ENCODE peak calls at places on chromosomes 11 and 22, in five cellular contexts. P, B, Z, X and G are unnamed samples. For H3K27me3, the result is how much of the 10 kb centered on the place peaks cover.

GRCh38 chr22:45882881-45883810 is 93.8 kb downstream of the WNT7B start:
- DNase-seq in X (peak), Z (no peak), P (no peak), B (no peak), G (no peak)

GRCh38 chr11:130533113-130533803 is 84.8 kb downstream of the ADAMTS15 start:
- DNase-seq in B (no peak), P (no peak), Z (no peak), X (no peak), G (no peak)

GRCh38 chr11:16912607-16913006 is 101.6 kb downstream of the PLEKHA7 start:
- DNase-seq in X (no peak), B (no peak), Z (no peak), P (no peak), G (no peak)

GRCh38 chr11:119258180-119258579 is 52.0 kb downstream of the CBL start:
- DNase-seq in X (no peak), B (no peak), Z (no peak), P (no peak), G (no peak)

GRCh38 chr22:25930083-25930482 is 188.1 kb downstream of the MYO18B start:
- DNase-seq in X (no peak), Z (no peak), P (no peak), B (no peak), G (no peak)

GRCh38 chr22:18962308-18962635 is 26.2 kb upstream of the PRODH start:
- DNase-seq in B (no peak), P (no peak), X (no peak), Z (no peak), G (no peak)

GRCh38 chr11:96162816-96163499 is 180.0 kb downstream of the MAML2 start:
- DNase-seq in B (no peak), Z (no peak), P (no peak), X (no peak), G (no peak)

GRCh38 chr22:35152316-35152715 is 86.4 kb downstream of the ISX start:
- DNase-seq in B (no peak), X (no peak), P (no peak), Z (no peak), G (no peak)

GRCh38 chr11:128911701-128912100 is 20.5 kb downstream of the KCNJ5 start:
- DNase-seq in Z (no peak), B (no peak), P (no peak), X (no peak), G (no peak)

GRCh38 chr11:120807414-120808150 is 216.3 kb upstream of the TBCEL start:
- DNase-seq in P (no peak), X (no peak), B (no peak), Z (no peak), G (no peak)

GRCh38 chr11:121152764-121153163 is 51.7 kb downstream of the TECTA start:
- DNase-seq in B (no peak), X (no peak), P (no peak), Z (no peak), G (no peak)

GRCh38 chr22:17910561-17911311 is 113.6 kb downstream of the MICAL3 start:
- DNase-seq in B (no peak), P (peak), X (peak), Z (peak), G (no peak)

GRCh38 chr22:38079804-38080203 is 4.2 kb downstream of the SLC16A8 start:
- DNase-seq in Z (no peak), B (no peak), P (no peak), X (peak), G (no peak)

GRCh38 chr22:38107692-38108515 is 2.6 kb downstream of the BAIAP2L2 start:
- DNase-seq in B (no peak), Z (no peak), P (no peak), X (peak), G (no peak)

GRCh38 chr11:17475666-17476316 is 854 bp downstream of the ABCC8 start:
- DNase-seq in P (no peak), X (no peak), Z (peak), B (no peak), G (no peak)

GRCh38 chr11:22461626-22462025 is 123.4 kb downstream of the SLC17A6 start:
- DNase-seq in Z (no peak), P (no peak), X (no peak), B (no peak), G (no peak)

GRCh38 chr22:27627444-27627833 is 174.1 kb downstream of the MN1 start:
- DNase-seq in X (no peak), B (no peak), P (no peak), Z (no peak), G (no peak)

GRCh38 chr11:2444301-2445106 is at the start of the genes KCNQ1 and TRPM5:
- DNase-seq in X (peak), P (peak), Z (peak), B (peak), G (no peak)

GRCh38 chr22:37331811-37332536 is 49.7 kb downstream of the CYTH4 start:
- DNase-seq in X (no peak), Z (no peak), P (no peak), B (no peak), G (no peak)

GRCh38 chr11:108199446-108200321 is 22.8 kb downstream of the NPAT start:
- DNase-seq in X (no peak), B (no peak), Z (no peak), P (no peak), G (no peak)

GRCh38 chr11:60348116-60348515 is 21.1 kb downstream of the MS4A6E start:
- DNase-seq in X (no peak), Z (no peak), B (no peak), P (no peak), G (no peak)

GRCh38 chr11:58796333-58797049 is 48.0 kb downstream of the GLYATL2 start:
- DNase-seq in X (no peak), B (no peak), Z (no peak), P (no peak), G (no peak)

GRCh38 chr22:23386245-23386631 is 193.9 kb downstream of the IGLL1 start:
- DNase-seq in B (no peak), Z (no peak), P (no peak), X (peak), G (no peak)

GRCh38 chr11:65793144-65793581 is 6.3 kb downstream of the OVOL1 start:
- DNase-seq in P (no peak), B (no peak), X (no peak), Z (no peak), G (no peak)

GRCh38 chr11:88421530-88421929 is 84.0 kb upstream of the CTSC start:
- DNase-seq in P (no peak), B (no peak), Z (peak), X (no peak), G (no peak)

GRCh38 chr11:57248780-57249383 is 11.8 kb upstream of the APLNR start:
- DNase-seq in Z (peak), B (no peak), P (peak), X (peak), G (no peak)

GRCh38 chr11:821513-822371 is 3.0 kb downstream of the PNPLA2 start:
- DNase-seq in P (no peak), B (no peak), X (no peak), Z (no peak), G (no peak)

GRCh38 chr11:31711137-31711536 is 100.0 kb downstream of the PAX6 start:
- DNase-seq in Z (no peak), P (no peak), X (no peak), B (no peak), G (no peak)

GRCh38 chr22:20181194-20181931 is 30.5 kb upstream of the CCDC188 start:
- DNase-seq in P (no peak), Z (no peak), B (no peak), X (no peak), G (no peak)

GRCh38 chr11:8442301-8442700 is 151.7 kb downstream of the STK33 start:
- DNase-seq in Z (peak), B (no peak), P (no peak), X (no peak), G (no peak)

GRCh38 chr11:38593649-38594048 is 1995.6 kb upstream of the RAG2 start:
- DNase-seq in P (no peak), X (no peak), Z (no peak), B (no peak), G (no peak)

GRCh38 chr11:86743223-86744118 is 56.9 kb upstream of the PRSS23 start:
- DNase-seq in Z (no peak), B (no peak), P (no peak), X (peak), G (no peak)

GRCh38 chr11:69002101-69002742 is 10.8 kb downstream of the MRGPRF start:
- DNase-seq in B (no peak), X (peak), Z (no peak), P (no peak), G (no peak)
- H3K27ac ChIP-seq in B (no peak), X (peak), Z (no peak), P (peak), G (peak)

DNA sequence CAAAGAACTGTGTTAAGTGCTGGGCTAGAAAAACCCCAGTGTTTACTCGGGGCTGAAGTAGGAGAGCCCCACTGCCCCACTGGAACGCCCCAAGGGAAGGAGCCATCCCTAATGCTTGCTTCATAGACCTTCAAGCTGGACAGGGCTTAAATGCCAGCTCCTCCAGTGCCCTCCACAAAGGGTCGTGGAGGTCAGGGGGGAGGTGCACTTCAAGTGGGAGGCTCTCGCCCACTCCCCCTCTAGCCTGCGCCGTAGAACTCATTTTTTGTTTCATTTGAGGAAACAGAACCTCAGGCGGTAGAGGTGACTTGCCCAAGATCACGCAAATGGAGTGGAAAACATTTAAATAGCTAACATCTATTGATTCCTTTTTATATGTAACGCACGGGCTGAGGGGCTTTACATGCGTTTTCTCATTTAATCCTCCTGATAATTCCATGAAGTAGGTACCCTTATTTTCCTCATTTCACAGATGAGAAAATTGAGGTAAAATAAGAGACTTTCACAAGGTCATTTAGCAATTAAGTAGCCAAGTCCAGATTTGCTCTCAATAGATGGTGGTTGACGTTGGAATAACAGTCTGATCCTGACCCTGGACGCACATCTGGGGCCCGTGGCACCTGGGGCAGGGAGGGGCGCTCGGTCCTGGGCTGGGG is 525 bp upstream of the ZDHHC13 start:
- DNase-seq in P (peak), X (no peak), Z (peak), B (no peak), G (no peak)
- H3K4me3 ChIP-seq in P (peak), X (peak), Z (peak), B (peak), G (peak)

GRCh38 chr11:126999366-126999765 is 1.2 kb downstream of the KIRREL3 start:
- DNase-seq in B (no peak), P (no peak), Z (no peak), X (no peak), G (no peak)

GRCh38 chr11:126995989-126996388 is 4.6 kb downstream of the KIRREL3 start:
- DNase-seq in Z (no peak), X (no peak), B (no peak), P (no peak), G (no peak)

GRCh38 chr11:126997196-126997595 is 3.4 kb downstream of the KIRREL3 start:
- DNase-seq in B (no peak), P (no peak), Z (no peak), X (no peak), G (no peak)

GRCh38 chr11:127000291-127000968 is at the start of gene KIRREL3:
- DNase-seq in X (no peak), P (no peak), B (no peak), Z (peak), G (no peak)

DNA sequence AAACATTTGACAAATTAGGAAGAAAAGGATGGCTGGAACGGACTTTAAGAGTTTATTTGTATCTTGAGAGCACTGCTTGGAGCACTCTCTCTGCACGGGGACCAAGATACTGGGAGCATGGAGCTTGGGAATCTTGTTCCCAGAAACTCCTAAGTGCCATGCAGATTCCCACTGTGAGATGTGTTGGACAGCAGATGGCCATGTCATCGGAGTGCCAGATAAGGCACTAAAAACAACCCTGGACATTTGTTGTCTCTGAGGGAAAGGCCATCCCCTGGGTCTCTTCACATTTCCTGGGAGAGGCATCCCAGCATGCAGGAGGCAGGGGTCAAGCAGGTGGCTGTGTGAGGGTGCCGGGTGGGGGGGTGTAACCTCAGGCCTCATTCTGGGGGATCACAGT is 2.9 kb downstream of the KIRREL3 start:
- DNase-seq in Z (no peak), X (no peak), B (no peak), P (no peak), G (no peak)
- H3K27me3 ChIP-seq in Z (half or more), X (under half), B (under half), P (half or more), G (under half)

GRCh38 chr11:100632970-100633452 is 54.1 kb upstream of the ARHGAP42 start:
- DNase-seq in X (peak), Z (no peak), P (peak), B (no peak), G (no peak)
- H3K27ac ChIP-seq in X (no peak), Z (no peak), P (peak), B (no peak), G (no peak)

DNA sequence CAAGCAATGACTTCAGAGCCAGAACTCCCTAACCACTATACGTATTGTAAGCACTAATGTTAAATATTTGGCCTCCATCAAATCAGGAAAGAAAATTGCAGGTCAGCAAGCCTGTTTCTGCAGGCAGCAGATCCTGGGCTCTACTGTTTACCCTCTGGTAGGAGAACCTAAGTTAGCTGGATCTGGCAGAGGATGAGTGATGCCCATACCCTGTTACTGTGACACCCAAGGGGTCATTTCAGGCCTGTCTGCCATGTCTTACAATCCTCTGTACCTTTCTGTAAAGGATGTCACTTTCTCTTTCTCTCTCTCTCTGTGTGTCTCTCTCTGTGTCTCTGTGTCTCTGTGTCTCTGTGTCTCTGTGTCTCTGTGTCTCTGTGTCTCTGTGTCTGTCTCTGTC is 106.9 kb downstream of the CSNK2A3 start:
- DNase-seq in X (no peak), B (no peak), Z (no peak), P (no peak), G (no peak)
- H3K4me3 ChIP-seq in X (no peak), B (no peak), Z (no peak), P (no peak), G (no peak)

GRCh38 chr11:11010624-11011127 is 152.8 kb upstream of the ZBED5 start:
- DNase-seq in B (no peak), Z (peak), P (peak), X (peak), G (no peak)

GRCh38 chr11:11016123-11016522 is 158.3 kb upstream of the ZBED5 start:
- DNase-seq in B (no peak), X (no peak), P (no peak), Z (no peak), G (no peak)

GRCh38 chr11:11016943-11017342 is 159.1 kb upstream of the ZBED5 start:
- DNase-seq in P (no peak), Z (no peak), B (no peak), X (no peak), G (no peak)

GRCh38 chr11:11011617-11012016 is 153.8 kb upstream of the ZBED5 start:
- DNase-seq in X (no peak), B (no peak), P (no peak), Z (no peak), G (no peak)
- H3K27me3 ChIP-seq in X (under half), B (under half), P (under half), Z (under half), G (under half)

DNA sequence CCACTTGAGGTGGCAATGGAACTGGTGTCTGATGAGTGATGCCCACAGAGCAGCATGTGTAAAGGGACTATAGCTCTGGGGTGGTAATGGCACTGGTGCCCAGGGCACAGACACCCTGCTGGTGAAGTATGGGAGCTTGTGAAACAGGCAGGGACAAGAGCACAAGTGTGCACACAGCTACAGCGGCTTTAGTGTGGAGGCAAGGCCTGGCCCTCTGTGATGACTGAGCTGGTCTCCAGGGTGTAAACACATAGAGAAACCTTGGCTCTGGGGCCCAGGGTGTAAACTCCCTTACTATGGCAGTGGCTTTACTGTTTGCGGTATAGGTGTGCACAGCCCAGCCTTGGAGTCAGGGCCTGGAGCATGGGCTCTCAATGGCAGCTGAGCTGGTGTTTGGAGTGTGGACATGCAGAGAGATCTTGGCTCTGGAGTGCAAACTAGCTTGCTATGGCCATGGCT is 46.3 kb downstream of the BIRC2 start:
- DNase-seq in B (no peak), Z (no peak), P (no peak), X (no peak), G (no peak)
- H3K27ac ChIP-seq in B (no peak), Z (no peak), P (no peak), X (no peak), G (no peak)

DNA sequence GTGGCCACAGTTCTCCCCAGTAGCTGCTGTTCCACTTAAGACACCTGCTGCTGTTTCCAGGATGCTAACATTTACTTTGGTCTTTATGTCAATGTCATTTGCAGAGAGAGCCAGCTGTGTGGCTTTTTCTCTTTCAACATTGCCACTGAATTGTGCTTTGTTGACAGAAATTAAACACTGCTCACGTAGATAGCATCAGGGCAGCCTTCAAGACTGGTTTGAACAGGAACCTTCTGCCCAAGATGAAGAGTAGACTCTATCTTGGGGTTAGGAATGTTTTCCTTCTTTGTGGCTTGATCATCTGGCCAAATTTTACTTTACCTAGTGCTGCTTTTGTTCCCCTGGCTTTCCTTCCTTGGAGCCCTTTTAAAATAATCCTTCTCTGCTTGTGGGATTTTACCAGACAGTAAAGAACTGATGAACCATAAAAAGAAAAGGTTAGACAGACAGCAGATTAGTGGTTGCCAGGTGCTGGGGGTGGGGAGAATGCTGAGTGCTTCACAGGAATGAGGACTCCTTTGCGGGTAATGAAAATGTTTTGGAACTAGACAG is 22.6 kb upstream of the XBP1 start:
- DNase-seq in B (no peak), P (no peak), Z (peak), X (no peak), G (no peak)
- H3K4me3 ChIP-seq in B (no peak), P (no peak), Z (peak), X (no peak), G (no peak)

DNA sequence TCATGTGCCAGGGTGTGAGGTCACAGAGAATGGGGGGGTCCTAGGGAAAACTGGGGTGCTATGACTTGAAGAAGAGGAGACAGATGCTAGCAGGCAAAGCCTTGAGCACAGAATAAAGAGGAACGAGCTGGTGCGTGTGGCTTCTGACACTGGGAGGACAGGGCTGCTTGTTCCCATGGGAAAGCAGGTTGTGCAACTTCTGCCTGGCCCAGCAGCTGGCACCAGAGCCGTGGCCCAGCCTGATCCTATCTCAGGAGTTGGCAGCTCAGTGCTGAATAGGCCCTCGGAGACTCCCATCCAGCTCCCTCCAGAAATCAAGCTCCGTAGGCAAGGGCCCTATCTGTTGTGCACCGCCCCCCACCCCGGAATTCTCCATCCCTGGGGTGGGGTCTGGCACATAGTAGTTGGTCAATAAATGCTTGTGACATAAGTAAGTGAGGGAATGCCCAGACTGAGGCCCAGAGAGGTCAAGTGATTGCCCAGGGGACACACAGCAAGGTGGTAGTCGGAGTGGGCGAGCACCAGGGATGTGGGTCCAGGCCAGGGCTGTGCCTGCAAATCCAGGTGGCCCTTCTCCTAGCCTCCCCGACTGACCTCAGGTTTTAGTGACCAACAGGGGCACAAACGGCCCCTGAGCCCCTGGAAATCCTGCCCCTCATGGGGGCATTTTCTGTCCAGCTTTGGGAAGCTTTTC is 19.5 kb upstream of the FADD start:
- DNase-seq in B (no peak), P (no peak), X (no peak), Z (no peak), G (no peak)
- H3K27me3 ChIP-seq in B (under half), P (under half), X (under half), Z (under half), G (under half)